ENCODE peak calls at places on chromosomes 12 and 14, in five cellular contexts. One of them, this sample, is unnamed.

GRCh38 chr12:56157201-56158028 is 744 bp upstream of the MYL6 start:
- DNase-seq in globus pallidus: peak
- DNase-seq in activated CD8-positive, alpha-beta memory T cell treated with anti-CD3 and anti-CD28 coated beads for 4 hours: peak
- DNase-seq in neural progenitor cell: peak
- DNase-seq in stromal cell of bone marrow: peak
- DNase-seq in this sample: peak

GRCh38 chr12:89161553-89161952 is 190.7 kb downstream of the DUSP6 start:
- DNase-seq in globus pallidus: no peak
- DNase-seq in neural progenitor cell: no peak
- DNase-seq in activated CD8-positive, alpha-beta memory T cell treated with anti-CD3 and anti-CD28 coated beads for 4 hours: no peak
- DNase-seq in stromal cell of bone marrow: no peak
- DNase-seq in this sample: no peak

GRCh38 chr14:50615056-50615455 is 53.0 kb downstream of the SAV1 start:
- DNase-seq in stromal cell of bone marrow: no peak
- DNase-seq in activated CD8-positive, alpha-beta memory T cell treated with anti-CD3 and anti-CD28 coated beads for 4 hours: no peak
- DNase-seq in globus pallidus: peak
- DNase-seq in neural progenitor cell: no peak
- DNase-seq in this sample: no peak

GRCh38 chr12:76952995-76953394 is 74.2 kb upstream of the CSRP2 start:
- DNase-seq in neural progenitor cell: peak
- DNase-seq in activated CD8-positive, alpha-beta memory T cell treated with anti-CD3 and anti-CD28 coated beads for 4 hours: no peak
- DNase-seq in stromal cell of bone marrow: no peak
- DNase-seq in globus pallidus: no peak
- DNase-seq in this sample: peak

GRCh38 chr14:58305730-58306129 is 7.4 kb downstream of the ARID4A start:
- DNase-seq in globus pallidus: no peak
- DNase-seq in neural progenitor cell: no peak
- DNase-seq in stromal cell of bone marrow: no peak
- DNase-seq in activated CD8-positive, alpha-beta memory T cell treated with anti-CD3 and anti-CD28 coated beads for 4 hours: no peak
- DNase-seq in this sample: no peak

GRCh38 chr14:100892496-100893227 is 10.9 kb downstream of the RTL1 start:
- DNase-seq in activated CD8-positive, alpha-beta memory T cell treated with anti-CD3 and anti-CD28 coated beads for 4 hours: no peak
- DNase-seq in stromal cell of bone marrow: no peak
- DNase-seq in globus pallidus: no peak
- DNase-seq in neural progenitor cell: no peak
- DNase-seq in this sample: no peak

GRCh38 chr12:91651728-91652127 is 469.1 kb upstream of the DCN start:
- DNase-seq in activated CD8-positive, alpha-beta memory T cell treated with anti-CD3 and anti-CD28 coated beads for 4 hours: no peak
- DNase-seq in neural progenitor cell: no peak
- DNase-seq in globus pallidus: no peak
- DNase-seq in stromal cell of bone marrow: no peak
- DNase-seq in this sample: no peak

GRCh38 chr14:55713496-55713895 is 133.5 kb downstream of the KTN1 start:
- DNase-seq in activated CD8-positive, alpha-beta memory T cell treated with anti-CD3 and anti-CD28 coated beads for 4 hours: no peak
- DNase-seq in globus pallidus: no peak
- DNase-seq in stromal cell of bone marrow: no peak
- DNase-seq in neural progenitor cell: no peak
- DNase-seq in this sample: no peak

GRCh38 chr14:68284333-68284732 is 464.8 kb downstream of the RAD51B start:
- DNase-seq in stromal cell of bone marrow: no peak
- DNase-seq in neural progenitor cell: no peak
- DNase-seq in activated CD8-positive, alpha-beta memory T cell treated with anti-CD3 and anti-CD28 coated beads for 4 hours: no peak
- DNase-seq in globus pallidus: no peak
- DNase-seq in this sample: no peak

GRCh38 chr12:103742349-103742784 is 98.7 kb downstream of the NT5DC3 start:
- DNase-seq in neural progenitor cell: no peak
- DNase-seq in globus pallidus: no peak
- DNase-seq in stromal cell of bone marrow: no peak
- DNase-seq in activated CD8-positive, alpha-beta memory T cell treated with anti-CD3 and anti-CD28 coated beads for 4 hours: no peak
- DNase-seq in this sample: peak

GRCh38 chr14:20609215-20610001 is 18.2 kb upstream of the RNASE12 start:
- DNase-seq in stromal cell of bone marrow: peak
- DNase-seq in neural progenitor cell: peak
- DNase-seq in activated CD8-positive, alpha-beta memory T cell treated with anti-CD3 and anti-CD28 coated beads for 4 hours: no peak
- DNase-seq in globus pallidus: peak
- DNase-seq in this sample: peak

GRCh38 chr12:76247026-76247688 is 101.1 kb downstream of the BBS10 start:
- DNase-seq in activated CD8-positive, alpha-beta memory T cell treated with anti-CD3 and anti-CD28 coated beads for 4 hours: no peak
- DNase-seq in stromal cell of bone marrow: peak
- DNase-seq in neural progenitor cell: no peak
- DNase-seq in globus pallidus: no peak
- DNase-seq in this sample: no peak

GRCh38 chr12:72863671-72864070 is 591.5 kb downstream of the TRHDE start:
- DNase-seq in stromal cell of bone marrow: no peak
- DNase-seq in neural progenitor cell: no peak
- DNase-seq in globus pallidus: no peak
- DNase-seq in activated CD8-positive, alpha-beta memory T cell treated with anti-CD3 and anti-CD28 coated beads for 4 hours: no peak
- DNase-seq in this sample: no peak

GRCh38 chr12:131111446-131111845 is 157.7 kb downstream of the ADGRD1 start:
- DNase-seq in activated CD8-positive, alpha-beta memory T cell treated with anti-CD3 and anti-CD28 coated beads for 4 hours: no peak
- DNase-seq in globus pallidus: no peak
- DNase-seq in neural progenitor cell: no peak
- DNase-seq in stromal cell of bone marrow: no peak
- DNase-seq in this sample: no peak

GRCh38 chr12:74111688-74112360 is 425.8 kb upstream of the ATXN7L3B start:
- DNase-seq in neural progenitor cell: peak
- DNase-seq in activated CD8-positive, alpha-beta memory T cell treated with anti-CD3 and anti-CD28 coated beads for 4 hours: no peak
- DNase-seq in stromal cell of bone marrow: no peak
- DNase-seq in globus pallidus: peak
- DNase-seq in this sample: peak

GRCh38 chr12:58313091-58313855 is 371.9 kb downstream of the ATP23 start:
- DNase-seq in stromal cell of bone marrow: peak
- DNase-seq in neural progenitor cell: no peak
- DNase-seq in globus pallidus: no peak
- DNase-seq in activated CD8-positive, alpha-beta memory T cell treated with anti-CD3 and anti-CD28 coated beads for 4 hours: no peak
- DNase-seq in this sample: no peak

GRCh38 chr12:132083731-132084641 is 60.1 kb downstream of the DDX51 start:
- DNase-seq in stromal cell of bone marrow: peak
- DNase-seq in neural progenitor cell: peak
- DNase-seq in globus pallidus: peak
- DNase-seq in activated CD8-positive, alpha-beta memory T cell treated with anti-CD3 and anti-CD28 coated beads for 4 hours: peak
- DNase-seq in this sample: peak

GRCh38 chr14:76647699-76648298 is 113.5 kb upstream of the VASH1 start:
- DNase-seq in neural progenitor cell: peak
- DNase-seq in activated CD8-positive, alpha-beta memory T cell treated with anti-CD3 and anti-CD28 coated beads for 4 hours: no peak
- DNase-seq in globus pallidus: peak
- DNase-seq in stromal cell of bone marrow: peak
- DNase-seq in this sample: peak

GRCh38 chr12:41336041-41336552 is 148.0 kb downstream of the PDZRN4 start:
- DNase-seq in neural progenitor cell: no peak
- DNase-seq in stromal cell of bone marrow: no peak
- DNase-seq in globus pallidus: no peak
- DNase-seq in activated CD8-positive, alpha-beta memory T cell treated with anti-CD3 and anti-CD28 coated beads for 4 hours: no peak
- DNase-seq in this sample: no peak

GRCh38 chr14:68885226-68886108 is 92.6 kb upstream of the ZFP36L1 start:
- DNase-seq in neural progenitor cell: no peak
- DNase-seq in stromal cell of bone marrow: no peak
- DNase-seq in globus pallidus: no peak
- DNase-seq in activated CD8-positive, alpha-beta memory T cell treated with anti-CD3 and anti-CD28 coated beads for 4 hours: no peak
- DNase-seq in this sample: no peak

GRCh38 chr14:72892103-72892878 is 1.6 kb downstream of the DPF3 start:
- DNase-seq in activated CD8-positive, alpha-beta memory T cell treated with anti-CD3 and anti-CD28 coated beads for 4 hours: no peak
- DNase-seq in neural progenitor cell: peak
- DNase-seq in stromal cell of bone marrow: no peak
- DNase-seq in globus pallidus: peak
- DNase-seq in this sample: peak

GRCh38 chr12:96108321-96108720 is 72.9 kb upstream of the LTA4H start:
- DNase-seq in globus pallidus: peak
- DNase-seq in neural progenitor cell: no peak
- DNase-seq in activated CD8-positive, alpha-beta memory T cell treated with anti-CD3 and anti-CD28 coated beads for 4 hours: peak
- DNase-seq in stromal cell of bone marrow: no peak
- DNase-seq in this sample: no peak

GRCh38 chr14:30725763-30726162 is 103.6 kb downstream of the SCFD1 start:
- DNase-seq in neural progenitor cell: no peak
- DNase-seq in stromal cell of bone marrow: no peak
- DNase-seq in globus pallidus: no peak
- DNase-seq in activated CD8-positive, alpha-beta memory T cell treated with anti-CD3 and anti-CD28 coated beads for 4 hours: no peak
- DNase-seq in this sample: no peak

GRCh38 chr12:754871-755562 is 2.6 kb downstream of the WNK1 start:
- DNase-seq in neural progenitor cell: peak
- DNase-seq in activated CD8-positive, alpha-beta memory T cell treated with anti-CD3 and anti-CD28 coated beads for 4 hours: no peak
- DNase-seq in stromal cell of bone marrow: peak
- DNase-seq in globus pallidus: no peak
- DNase-seq in this sample: peak

GRCh38 chr14:91889477-91890211 is 22.3 kb upstream of the TC2N start:
- DNase-seq in globus pallidus: peak
- DNase-seq in activated CD8-positive, alpha-beta memory T cell treated with anti-CD3 and anti-CD28 coated beads for 4 hours: no peak
- DNase-seq in stromal cell of bone marrow: no peak
- DNase-seq in neural progenitor cell: no peak
- DNase-seq in this sample: peak

GRCh38 chr14:59118171-59118570 is 70.3 kb upstream of the DAAM1 start:
- DNase-seq in stromal cell of bone marrow: no peak
- DNase-seq in activated CD8-positive, alpha-beta memory T cell treated with anti-CD3 and anti-CD28 coated beads for 4 hours: no peak
- DNase-seq in globus pallidus: no peak
- DNase-seq in neural progenitor cell: no peak
- DNase-seq in this sample: no peak

GRCh38 chr12:12890815-12891645 is at the start of gene GPRC5A:
- DNase-seq in stromal cell of bone marrow: peak
- DNase-seq in neural progenitor cell: peak
- DNase-seq in activated CD8-positive, alpha-beta memory T cell treated with anti-CD3 and anti-CD28 coated beads for 4 hours: no peak
- DNase-seq in globus pallidus: peak
- DNase-seq in this sample: peak

GRCh38 chr12:55019784-55020183 is at the start of gene NEUROD4:
- DNase-seq in globus pallidus: peak
- DNase-seq in activated CD8-positive, alpha-beta memory T cell treated with anti-CD3 and anti-CD28 coated beads for 4 hours: no peak
- DNase-seq in stromal cell of bone marrow: peak
- DNase-seq in neural progenitor cell: peak
- DNase-seq in this sample: peak

GRCh38 chr14:99255621-99256482 is 16.1 kb downstream of the BCL11B start:
- DNase-seq in neural progenitor cell: no peak
- DNase-seq in stromal cell of bone marrow: no peak
- DNase-seq in activated CD8-positive, alpha-beta memory T cell treated with anti-CD3 and anti-CD28 coated beads for 4 hours: no peak
- DNase-seq in globus pallidus: no peak
- DNase-seq in this sample: no peak

GRCh38 chr12:75553865-75554555 is 42.6 kb upstream of the KRR1 start:
- DNase-seq in neural progenitor cell: no peak
- DNase-seq in globus pallidus: no peak
- DNase-seq in stromal cell of bone marrow: no peak
- DNase-seq in activated CD8-positive, alpha-beta memory T cell treated with anti-CD3 and anti-CD28 coated beads for 4 hours: no peak
- DNase-seq in this sample: no peak

GRCh38 chr12:109592905-109593272 is 19.3 kb downstream of the MVK start:
- DNase-seq in neural progenitor cell: no peak
- DNase-seq in stromal cell of bone marrow: no peak
- DNase-seq in activated CD8-positive, alpha-beta memory T cell treated with anti-CD3 and anti-CD28 coated beads for 4 hours: no peak
- DNase-seq in globus pallidus: no peak
- DNase-seq in this sample: peak